ENCODE peak calls at places on chromosomes 11 and 22, in six cellular contexts. X is amniotic stem cell, N is mucosa of gallbladder, C is tibial nerve, Q is HCT116, G is EH. F is an unnamed sample.

GRCh38 chr11:74325649-74326645 is 14.5 kb upstream of the P4HA3 start:
- DNase-seq in X (no peak), N (peak; percentile 74), C (peak; percentile 50), Q (no peak), G (peak; percentile 94), F (peak; percentile 32)

GRCh38 chr11:125272092-125272491 is 107.5 kb downstream of the PKNOX2 start:
- DNase-seq in X (no peak), N (no peak), C (no peak), Q (no peak), G (peak; percentile 25), F (no peak)

GRCh38 chr11:534592-535518 is 521 bp downstream of the HRAS start:
- DNase-seq in X (no peak), N (no peak), C (no peak), Q (no peak), G (peak; percentile 23), F (peak; percentile 25)

GRCh38 chr11:926341-926916 is 759 bp downstream of the AP2A2 start:
- DNase-seq in X (peak; percentile 44), N (no peak), C (no peak), Q (peak; percentile 10), G (peak; percentile 83), F (peak; percentile 14)

GRCh38 chr22:39556970-39557811 is 13.4 kb upstream of the CACNA1I start:
- DNase-seq in X (no peak), N (no peak), C (no peak), Q (no peak), G (peak; percentile 31), F (no peak)

GRCh38 chr22:39924286-39924685 is 23.4 kb downstream of the GRAP2 start:
- DNase-seq in X (no peak), N (no peak), C (no peak), Q (no peak), G (no peak), F (no peak)

GRCh38 chr11:66328307-66329144 is 7.7 kb downstream of the RIN1 start:
- DNase-seq in X (no peak), N (peak; percentile 73), C (peak; percentile 65), Q (peak; percentile 54), G (peak; percentile 85), F (no peak)

GRCh38 chr11:14578551-14578956 is 58.4 kb upstream of the PSMA1 start:
- DNase-seq in X (no peak), N (peak; percentile 58), C (no peak), Q (no peak), G (peak; percentile 20), F (no peak)

GRCh38 chr22:23219787-23220484 is 39.6 kb downstream of the BCR start:
- DNase-seq in X (no peak), N (peak; percentile 38), C (no peak), Q (no peak), G (peak; percentile 73), F (no peak)

GRCh38 chr22:45435544-45436139 is 22.1 kb downstream of the RIBC2 start:
- DNase-seq in X (peak; percentile 68), N (peak; percentile 92), C (peak; percentile 84), Q (peak; percentile 60), G (peak; percentile 90), F (peak; percentile 77)

GRCh38 chr11:69092263-69092662 is 43.5 kb downstream of the TPCN2 start:
- DNase-seq in X (no peak), N (no peak), C (no peak), Q (no peak), G (no peak), F (no peak)

GRCh38 chr22:20551805-20552449 is 44.5 kb downstream of the MED15 start:
- DNase-seq in X (no peak), N (no peak), C (no peak), Q (no peak), G (peak; percentile 29), F (no peak)

GRCh38 chr11:76667856-76668255 is 2.7 kb downstream of the LRRC32 start:
- DNase-seq in X (no peak), N (no peak), C (peak; percentile 9), Q (no peak), G (no peak), F (no peak)

GRCh38 chr11:27201454-27202302 is 161.1 kb downstream of the BBOX1 start:
- DNase-seq in X (no peak), N (peak; percentile 57), C (peak; percentile 79), Q (no peak), G (peak; percentile 97), F (peak; percentile 98)

GRCh38 chr11:46309669-46310288 is 32.3 kb downstream of the CREB3L1 start:
- DNase-seq in X (no peak), N (no peak), C (no peak), Q (peak; percentile 48), G (no peak), F (no peak)

GRCh38 chr11:85742873-85743275 is 56.9 kb upstream of the CCDC89 start:
- DNase-seq in X (no peak), N (no peak), C (no peak), Q (no peak), G (no peak), F (peak; percentile 23)

GRCh38 chr22:44359496-44360110 is 46.9 kb upstream of the SHISAL1 start:
- DNase-seq in X (no peak), N (no peak), C (no peak), Q (no peak), G (no peak), F (no peak)

GRCh38 chr11:6646631-6647281 is 8.9 kb downstream of the DCHS1 start:
- DNase-seq in X (no peak), N (no peak), C (no peak), Q (no peak), G (peak; percentile 76), F (no peak)

GRCh38 chr22:38802671-38803121 is 8.8 kb upstream of the DNAL4 start:
- DNase-seq in X (peak; percentile 78), N (peak; percentile 59), C (peak; percentile 28), Q (peak; percentile 62), G (peak; percentile 99), F (no peak)

GRCh38 chr11:75474878-75475766 is 42.1 kb upstream of the KLHL35 start:
- DNase-seq in X (no peak), N (peak; percentile 44), C (peak; percentile 35), Q (no peak), G (peak; percentile 83), F (no peak)

GRCh38 chr11:132519226-132519860 is 1013.0 kb downstream of the OPCML start:
- DNase-seq in X (no peak), N (no peak), C (no peak), Q (no peak), G (peak; percentile 73), F (no peak)

GRCh38 chr11:116171271-116172140 is 601.3 kb downstream of the BUD13 start:
- DNase-seq in X (no peak), N (no peak), C (no peak), Q (no peak), G (no peak), F (no peak)

GRCh38 chr22:49235463-49236300 is 592.0 kb downstream of the BRD1 start:
- DNase-seq in X (no peak), N (peak; percentile 32), C (no peak), Q (no peak), G (no peak), F (peak; percentile 58)

GRCh38 chr11:13152264-13152663 is 125.3 kb upstream of the BMAL1 start:
- DNase-seq in X (no peak), N (no peak), C (no peak), Q (no peak), G (no peak), F (no peak)

GRCh38 chr11:19345519-19345847 is 104.7 kb upstream of the E2F8 start:
- DNase-seq in X (no peak), N (no peak), C (no peak), Q (no peak), G (peak; percentile 15), F (no peak)

GRCh38 chr11:95831198-95831883 is 41.0 kb downstream of the CEP57 start:
- DNase-seq in X (peak; percentile 18), N (no peak), C (no peak), Q (no peak), G (peak; percentile 88), F (no peak)

GRCh38 chr11:119844808-119845207 is 115.8 kb upstream of the NECTIN1 start:
- DNase-seq in X (no peak), N (no peak), C (no peak), Q (no peak), G (no peak), F (no peak)

GRCh38 chr22:31585161-31585859 is 76.7 kb downstream of the PISD start:
- DNase-seq in X (no peak), N (no peak), C (no peak), Q (no peak), G (peak; percentile 71), F (no peak)

GRCh38 chr11:17719940-17720795 is 797 bp downstream of the MYOD1 start:
- DNase-seq in X (no peak), N (no peak), C (no peak), Q (no peak), G (peak; percentile 14), F (no peak)

GRCh38 chr11:85822814-85823213 is 11.9 kb upstream of the SYTL2 start:
- DNase-seq in X (no peak), N (no peak), C (no peak), Q (no peak), G (peak; percentile 73), F (no peak)

GRCh38 chr22:49306632-49306975 is 521.1 kb downstream of the BRD1 start:
- DNase-seq in X (no peak), N (no peak), C (peak; percentile 3), Q (no peak), G (no peak), F (no peak)

GRCh38 chr11:1779034-1779805 is 15.5 kb upstream of the CTSD start:
- DNase-seq in X (no peak), N (no peak), C (no peak), Q (no peak), G (no peak), F (no peak)

GRCh38 chr22:38844661-38845367 is 986 bp upstream of the NPTXR start:
- DNase-seq in X (no peak), N (no peak), C (no peak), Q (no peak), G (peak; percentile 64), F (no peak)

GRCh38 chr11:119206512-119207299 is 567 bp downstream of the CBL start:
- DNase-seq in X (no peak), N (peak; percentile 25), C (no peak), Q (no peak), G (no peak), F (no peak)

GRCh38 chr22:29370556-29370955 is 17.8 kb downstream of the AP1B1 start:
- DNase-seq in X (no peak), N (no peak), C (no peak), Q (no peak), G (no peak), F (no peak)